ENCODE peak calls at places on chromosomes 3 and 15, in four cellular contexts. X is AG09319, M is GM12892, Y is foreskin melanocyte. U is an unnamed sample.

GRCh38 chr3:150265305-150265704 is 142.8 kb upstream of the TSC22D2 start:
- DNase-seq in X (no peak), Y (no peak), M (no peak), U (no peak)

GRCh38 chr15:63023351-63023945 is 19.1 kb upstream of the TPM1 start:
- DNase-seq in Y (peak), X (no peak), M (no peak), U (peak)

GRCh38 chr3:196219194-196219969 is 3.0 kb downstream of the SLC51A start:
- DNase-seq in Y (peak), X (peak), M (peak), U (peak)

GRCh38 chr15:36595625-36596024 is 16.2 kb downstream of the CDIN1 start:
- DNase-seq in X (no peak), Y (no peak), M (no peak), U (no peak)

GRCh38 chr3:64939309-64939708 is 251.5 kb upstream of the ADAMTS9 start:
- DNase-seq in Y (no peak), M (no peak), X (no peak), U (no peak)

GRCh38 chr15:79025201-79025600 is 65.4 kb downstream of the RASGRF1 start:
- DNase-seq in X (no peak), M (no peak), Y (no peak), U (no peak)

GRCh38 chr15:39153718-39154117 is 427.2 kb upstream of the THBS1 start:
- DNase-seq in M (no peak), Y (no peak), X (no peak), U (no peak)

GRCh38 chr15:75203017-75203907 is 1.6 kb downstream of the C15orf39 start:
- DNase-seq in Y (no peak), M (no peak), X (no peak), U (no peak)

GRCh38 chr15:31442203-31443090 is 115.8 kb downstream of the KLF13 start:
- DNase-seq in M (no peak), Y (peak), X (peak), U (no peak)

U was measured in COLO829.